ENCODE peak calls at places on chromosomes 7 and 10, in six cellular contexts. M is endothelial cell, W is A549, X is lower leg skin, A is psoas muscle, S is right lobe of liver. Z is an unnamed sample.

GRCh38 chr10:89633484-89633883 is 11.6 kb downstream of the PANK1 start:
- DNase-seq in W (no peak), A (no peak), S (no peak), M (no peak), X (no peak), Z (peak; percentile 88)

GRCh38 chr10:131021246-131021895 is 290.1 kb downstream of the TCERG1L start:
- DNase-seq in S (peak; percentile 27), M (no peak), W (no peak), A (no peak), X (peak; percentile 81), Z (no peak)

GRCh38 chr10:31358688-31359330 is 39.8 kb downstream of the ZEB1 start:
- DNase-seq in A (no peak), X (no peak), M (no peak), W (no peak), S (no peak), Z (no peak)

GRCh38 chr7:80481196-80481884 is 30.5 kb downstream of the GNAT3 start:
- DNase-seq in A (no peak), S (no peak), M (no peak), X (no peak), W (no peak), Z (peak; percentile 85)

GRCh38 chr10:70331486-70332268 is 47.9 kb upstream of the NPFFR1 start:
- DNase-seq in A (peak; percentile 81), S (no peak), X (no peak), M (no peak), W (peak; percentile 62), Z (peak; percentile 94)

GRCh38 chr7:351256-351655 is 61.3 kb downstream of the FOXL3 start:
- DNase-seq in M (no peak), S (no peak), W (no peak), X (no peak), A (peak; percentile 41), Z (no peak)

GRCh38 chr10:110321869-110322620 is 17.3 kb upstream of the SMNDC1 start:
- DNase-seq in W (no peak), M (no peak), S (no peak), A (no peak), X (no peak), Z (no peak)

GRCh38 chr7:46208635-46209525 is 287.8 kb upstream of the IGFBP3 start:
- DNase-seq in W (no peak), A (no peak), S (no peak), X (no peak), M (peak; percentile 36), Z (no peak)

GRCh38 chr7:155416646-155417380 is 41.1 kb upstream of the EN2 start:
- DNase-seq in M (no peak), X (no peak), S (no peak), W (no peak), A (no peak), Z (no peak)

GRCh38 chr10:54797636-54798395 is 3.2 kb downstream of the PCDH15 start:
- DNase-seq in M (no peak), S (no peak), W (no peak), X (no peak), A (no peak), Z (peak; percentile 65)

GRCh38 chr10:31315453-31315852 is 3.6 kb upstream of the ZEB1 start:
- DNase-seq in S (no peak), X (no peak), A (peak; percentile 52), W (no peak), M (no peak), Z (peak; percentile 67)

GRCh38 chr7:44884553-44885393 is 557 bp downstream of the PURB start:
- DNase-seq in X (peak; percentile 90), S (peak; percentile 71), W (no peak), A (peak; percentile 86), M (peak; percentile 53), Z (peak; percentile 15)

GRCh38 chr10:113226404-113226803 is 276.4 kb downstream of the TCF7L2 start:
- DNase-seq in A (no peak), S (no peak), W (no peak), M (no peak), X (peak; percentile 46), Z (no peak)

GRCh38 chr7:150428671-150429451 is 21.6 kb upstream of the GIMAP8 start:
- DNase-seq in X (peak; percentile 85), W (peak; percentile 69), M (no peak), A (no peak), S (no peak), Z (peak; percentile 75)

GRCh38 chr7:31004393-31004792 is 40.6 kb downstream of the GHRHR start:
- DNase-seq in S (no peak), W (no peak), X (no peak), M (no peak), A (no peak), Z (no peak)

GRCh38 chr10:89644967-89645741 is at the start of gene PANK1:
- DNase-seq in S (peak; percentile 84), A (peak; percentile 89), M (peak; percentile 81), X (peak; percentile 97), W (peak; percentile 88), Z (peak; percentile 90)

GRCh38 chr10:132094581-132095234 is 29.0 kb downstream of the JAKMIP3 start:
- DNase-seq in M (no peak), W (peak; percentile 26), X (no peak), S (no peak), A (no peak), Z (peak; percentile 8)

GRCh38 chr7:92075455-92076158 is 58.7 kb downstream of the CYP51A1 start:
- DNase-seq in M (no peak), W (no peak), A (no peak), X (no peak), S (no peak), Z (peak; percentile 54)

GRCh38 chr10:44981172-44982113 is 2.8 kb upstream of the DEPP1 start:
- DNase-seq in W (peak; percentile 63), A (peak; percentile 78), X (peak; percentile 83), S (no peak), M (no peak), Z (peak; percentile 90)

GRCh38 chr7:46343802-46344201 is 422.7 kb upstream of the IGFBP3 start:
- DNase-seq in M (no peak), A (no peak), W (no peak), X (no peak), S (no peak), Z (no peak)

GRCh38 chr10:111231779-111232178 is 154.9 kb downstream of the ADRA2A start:
- DNase-seq in W (no peak), S (no peak), X (no peak), M (no peak), A (no peak), Z (no peak)

GRCh38 chr10:75654171-75654772 is 222.8 kb downstream of the LRMDA start:
- DNase-seq in W (no peak), S (no peak), M (no peak), X (no peak), A (no peak), Z (peak; percentile 49)

GRCh38 chr10:110421512-110422138 is 76.1 kb upstream of the DUSP5 start:
- DNase-seq in M (no peak), S (no peak), W (no peak), A (no peak), X (no peak), Z (no peak)

GRCh38 chr10:122375761-122376160 is 1.3 kb downstream of the PLEKHA1 start:
- DNase-seq in A (no peak), X (no peak), S (no peak), W (no peak), M (no peak), Z (no peak)

GRCh38 chr7:44505595-44505994 is 15.1 kb upstream of the NUDCD3 start:
- DNase-seq in M (no peak), A (no peak), W (no peak), S (no peak), X (no peak), Z (no peak)

GRCh38 chr7:134327896-134328295 is 11.2 kb upstream of the SLC35B4 start:
- DNase-seq in S (no peak), W (peak; percentile 71), A (no peak), M (peak; percentile 60), X (no peak), Z (peak; percentile 54)

GRCh38 chr7:99928994-99929729 is at the start of gene GJC3:
- DNase-seq in W (peak; percentile 85), X (peak; percentile 87), M (peak; percentile 61), A (peak; percentile 73), S (peak; percentile 73), Z (peak; percentile 55)

GRCh38 chr7:138247081-138247480 is 170.8 kb downstream of the AKR1D1 start:
- DNase-seq in W (no peak), A (no peak), S (no peak), M (no peak), X (no peak), Z (no peak)

GRCh38 chr10:128324058-128324457 is 197.8 kb upstream of the MKI67 start:
- DNase-seq in X (peak; percentile 79), S (peak; percentile 81), W (no peak), A (peak; percentile 84), M (peak; percentile 41), Z (no peak)
- TF ChIP-seq CTCF in X (no peak), S (peak; percentile 62), W (no peak), A (peak; percentile 46), M (no peak), Z (no peak)

GRCh38 chr7:104093127-104093526 is 103.7 kb upstream of the RELN start:
- DNase-seq in S (no peak), X (no peak), M (no peak), W (no peak), A (no peak), Z (no peak)

GRCh38 chr7:104098890-104099289 is 108.9 kb downstream of the ORC5 start:
- DNase-seq in W (no peak), X (no peak), S (no peak), M (no peak), A (no peak), Z (no peak)

GRCh38 chr7:104096683-104097082 is 107.2 kb upstream of the RELN start:
- DNase-seq in M (peak; percentile 27), S (no peak), W (peak; percentile 8), A (no peak), X (no peak), Z (peak; percentile 24)
- TF ChIP-seq CTCF in M (no peak), S (peak; percentile 45), W (no peak), A (no peak), X (no peak), Z (peak; percentile 37)

GRCh38 chr10:3476640-3477448 is 304.3 kb upstream of the PITRM1 start:
- DNase-seq in M (no peak), W (no peak), A (no peak), S (no peak), X (peak; percentile 78), Z (no peak)
- TF ChIP-seq CTCF in M (no peak), W (no peak), A (no peak), S (no peak), X (no peak), Z (no peak)

GRCh38 chr10:118775478-118775877 is 20.7 kb upstream of the CACUL1 start:
- DNase-seq in X (no peak), S (no peak), W (no peak), A (no peak), M (no peak), Z (no peak)
- TF ChIP-seq CTCF in X (no peak), S (peak; percentile 27), W (no peak), A (no peak), M (peak; percentile 19), Z (no peak)

GRCh38 chr7:145398758-145399157 is 562.9 kb upstream of the TPK1 start:
- DNase-seq in S (no peak), W (no peak), A (no peak), M (no peak), X (no peak), Z (no peak)
- TF ChIP-seq CTCF in S (no peak), W (no peak), A (no peak), M (no peak), X (no peak), Z (no peak)

GRCh38 chr7:101816499-101817030 is 861 bp upstream of the CUX1 start:
- DNase-seq in S (peak; percentile 73), M (peak; percentile 62), W (no peak), X (peak; percentile 84), A (peak; percentile 81), Z (no peak)
- TF ChIP-seq CTCF in S (no peak), M (no peak), W (peak; percentile 26), X (no peak), A (no peak), Z (peak; percentile 38)